ENCODE peak calls at places on chromosomes 1 and 21, in seven cellular contexts. One of them, this sample, is unnamed. For H3K4me1, the result is how much of the 10 kb centered on the place peaks cover.

GRCh38 chr21:27424601-27425000 is 457.7 kb upstream of the ADAMTS5 start:
- DNase-seq in CD8-positive, alpha-beta T cell: no peak
- DNase-seq in body of pancreas: no peak
- DNase-seq in left ventricle myocardium inferior: no peak
- DNase-seq in Karpas-422: no peak
- DNase-seq in K562: no peak
- DNase-seq in spleen: no peak
- DNase-seq in this sample: no peak

GRCh38 chr1:232974971-232975370 is 24.6 kb downstream of the NTPCR start:
- DNase-seq in body of pancreas: peak
- DNase-seq in spleen: no peak
- DNase-seq in Karpas-422: no peak
- DNase-seq in K562: no peak
- DNase-seq in left ventricle myocardium inferior: no peak
- DNase-seq in CD8-positive, alpha-beta T cell: no peak
- DNase-seq in this sample: peak

GRCh38 chr21:45022736-45023135 is 51.6 kb upstream of the ADARB1 start:
- DNase-seq in K562: no peak
- DNase-seq in left ventricle myocardium inferior: no peak
- DNase-seq in spleen: peak
- DNase-seq in Karpas-422: no peak
- DNase-seq in CD8-positive, alpha-beta T cell: no peak
- DNase-seq in body of pancreas: no peak
- DNase-seq in this sample: no peak

GRCh38 chr1:175742790-175743459 is 470 bp downstream of the TNR start:
- DNase-seq in left ventricle myocardium inferior: no peak
- DNase-seq in Karpas-422: peak
- DNase-seq in spleen: no peak
- DNase-seq in body of pancreas: peak
- DNase-seq in K562: no peak
- DNase-seq in CD8-positive, alpha-beta T cell: no peak
- DNase-seq in this sample: peak

GRCh38 chr21:35217504-35218060 is 168.5 kb upstream of the RUNX1 start:
- DNase-seq in left ventricle myocardium inferior: no peak
- DNase-seq in Karpas-422: no peak
- DNase-seq in K562: no peak
- DNase-seq in CD8-positive, alpha-beta T cell: no peak
- DNase-seq in spleen: no peak
- DNase-seq in body of pancreas: no peak
- DNase-seq in this sample: no peak

GRCh38 chr1:34884961-34885360 is 25.4 kb upstream of the SMIM12 start:
- DNase-seq in spleen: no peak
- DNase-seq in K562: no peak
- DNase-seq in Karpas-422: no peak
- DNase-seq in left ventricle myocardium inferior: no peak
- DNase-seq in CD8-positive, alpha-beta T cell: no peak
- DNase-seq in body of pancreas: no peak
- DNase-seq in this sample: no peak

GRCh38 chr1:47533176-47534039 is 95.6 kb downstream of the FOXD2 start:
- DNase-seq in CD8-positive, alpha-beta T cell: no peak
- DNase-seq in spleen: no peak
- DNase-seq in left ventricle myocardium inferior: peak
- DNase-seq in K562: peak
- DNase-seq in Karpas-422: no peak
- DNase-seq in body of pancreas: peak
- DNase-seq in this sample: peak

GRCh38 chr1:32919811-32920733 is 18.9 kb upstream of the TMEM54 start:
- DNase-seq in spleen: no peak
- DNase-seq in Karpas-422: no peak
- DNase-seq in K562: no peak
- DNase-seq in left ventricle myocardium inferior: no peak
- DNase-seq in CD8-positive, alpha-beta T cell: no peak
- DNase-seq in body of pancreas: no peak
- DNase-seq in this sample: no peak

GRCh38 chr1:170149241-170149640 is 3.5 kb downstream of the NTMT2 start:
- DNase-seq in Karpas-422: no peak
- DNase-seq in body of pancreas: no peak
- DNase-seq in CD8-positive, alpha-beta T cell: no peak
- DNase-seq in K562: no peak
- DNase-seq in left ventricle myocardium inferior: no peak
- DNase-seq in spleen: no peak
- DNase-seq in this sample: no peak

GRCh38 chr1:18243503-18244175 is 136.0 kb downstream of the IGSF21 start:
- DNase-seq in K562: no peak
- DNase-seq in left ventricle myocardium inferior: no peak
- DNase-seq in spleen: no peak
- DNase-seq in body of pancreas: no peak
- DNase-seq in Karpas-422: no peak
- DNase-seq in CD8-positive, alpha-beta T cell: no peak
- DNase-seq in this sample: no peak

GRCh38 chr21:45220106-45220505 is 67.6 kb downstream of the POFUT2 start:
- DNase-seq in CD8-positive, alpha-beta T cell: no peak
- DNase-seq in spleen: no peak
- DNase-seq in left ventricle myocardium inferior: no peak
- DNase-seq in K562: no peak
- DNase-seq in Karpas-422: no peak
- DNase-seq in body of pancreas: peak
- DNase-seq in this sample: no peak

GRCh38 chr21:44989943-44990780 is 50.3 kb downstream of the SLX9 start:
- DNase-seq in spleen: peak
- DNase-seq in Karpas-422: no peak
- DNase-seq in CD8-positive, alpha-beta T cell: no peak
- DNase-seq in body of pancreas: no peak
- DNase-seq in left ventricle myocardium inferior: no peak
- DNase-seq in K562: no peak
- DNase-seq in this sample: no peak

GRCh38 chr1:94962745-94963265 is 35.9 kb upstream of the CNN3 start:
- DNase-seq in Karpas-422: peak
- DNase-seq in left ventricle myocardium inferior: no peak
- DNase-seq in K562: no peak
- DNase-seq in CD8-positive, alpha-beta T cell: no peak
- DNase-seq in body of pancreas: peak
- DNase-seq in spleen: no peak
- DNase-seq in this sample: peak

GRCh38 chr1:212225416-212225815 is 59.8 kb upstream of the PPP2R5A start:
- DNase-seq in left ventricle myocardium inferior: no peak
- DNase-seq in spleen: no peak
- DNase-seq in body of pancreas: no peak
- DNase-seq in K562: no peak
- DNase-seq in Karpas-422: no peak
- DNase-seq in CD8-positive, alpha-beta T cell: peak
- DNase-seq in this sample: peak

GRCh38 chr1:179708434-179709195 is 34.5 kb upstream of the FAM163A start:
- DNase-seq in CD8-positive, alpha-beta T cell: no peak
- DNase-seq in left ventricle myocardium inferior: no peak
- DNase-seq in body of pancreas: no peak
- DNase-seq in K562: no peak
- DNase-seq in Karpas-422: no peak
- DNase-seq in spleen: no peak
- DNase-seq in this sample: peak

GRCh38 chr1:111603979-111604378 is 15.6 kb upstream of the RAP1A start:
- DNase-seq in spleen: peak
- DNase-seq in Karpas-422: peak
- DNase-seq in left ventricle myocardium inferior: no peak
- DNase-seq in body of pancreas: peak
- DNase-seq in K562: no peak
- DNase-seq in CD8-positive, alpha-beta T cell: peak
- DNase-seq in this sample: no peak

GRCh38 chr1:212683357-212683722 is 16.3 kb downstream of the BATF3 start:
- DNase-seq in CD8-positive, alpha-beta T cell: no peak
- DNase-seq in body of pancreas: peak
- DNase-seq in K562: no peak
- DNase-seq in spleen: peak
- DNase-seq in Karpas-422: peak
- DNase-seq in left ventricle myocardium inferior: peak
- DNase-seq in this sample: no peak

DNA sequence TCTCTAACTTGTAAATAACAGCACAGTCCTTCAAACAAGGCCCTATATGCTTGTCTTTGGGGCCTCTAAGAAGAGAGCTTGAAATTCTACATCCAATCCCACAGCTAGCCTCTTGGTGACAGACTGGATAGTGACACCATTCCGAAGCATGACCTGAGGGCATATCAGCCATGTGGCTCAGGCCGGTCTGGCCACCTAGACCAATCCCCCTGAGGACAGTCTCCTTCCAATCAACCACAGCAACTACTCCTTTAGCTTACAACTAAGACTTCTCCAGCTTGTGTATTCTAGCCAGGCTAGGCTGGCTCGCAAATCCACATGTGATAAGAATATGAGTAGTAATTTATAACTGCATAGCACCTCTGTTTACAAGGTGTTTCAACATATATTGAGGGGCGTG is 14.0 kb downstream of the BCAR3 start:
- DNase-seq in body of pancreas: no peak
- DNase-seq in CD8-positive, alpha-beta T cell: no peak
- DNase-seq in spleen: no peak
- DNase-seq in K562: no peak
- DNase-seq in left ventricle myocardium inferior: no peak
- DNase-seq in Karpas-422: no peak
- DNase-seq in this sample: no peak
- H3K4me1 ChIP-seq in body of pancreas: under half
- H3K4me1 ChIP-seq in CD8-positive, alpha-beta T cell: under half
- H3K4me1 ChIP-seq in spleen: under half
- H3K4me1 ChIP-seq in K562: under half
- H3K4me1 ChIP-seq in left ventricle myocardium inferior: half or more
- H3K4me1 ChIP-seq in Karpas-422: under half
- H3K4me1 ChIP-seq in this sample: half or more

GRCh38 chr1:12316331-12316730 is 86.5 kb downstream of the VPS13D start:
- DNase-seq in Karpas-422: no peak
- DNase-seq in spleen: no peak
- DNase-seq in CD8-positive, alpha-beta T cell: no peak
- DNase-seq in body of pancreas: no peak
- DNase-seq in K562: no peak
- DNase-seq in left ventricle myocardium inferior: no peak
- DNase-seq in this sample: no peak
- H3K27ac ChIP-seq in Karpas-422: no peak
- H3K27ac ChIP-seq in spleen: no peak
- H3K27ac ChIP-seq in CD8-positive, alpha-beta T cell: no peak
- H3K27ac ChIP-seq in body of pancreas: no peak
- H3K27ac ChIP-seq in K562: no peak
- H3K27ac ChIP-seq in left ventricle myocardium inferior: peak
- H3K27ac ChIP-seq in this sample: no peak

GRCh38 chr1:147213271-147213670 is 11.9 kb downstream of the FMO5 start:
- DNase-seq in spleen: no peak
- DNase-seq in Karpas-422: no peak
- DNase-seq in K562: no peak
- DNase-seq in CD8-positive, alpha-beta T cell: no peak
- DNase-seq in left ventricle myocardium inferior: no peak
- DNase-seq in body of pancreas: no peak
- DNase-seq in this sample: no peak
- H3K4me1 ChIP-seq in spleen: under half
- H3K4me1 ChIP-seq in Karpas-422: under half
- H3K4me1 ChIP-seq in K562: under half
- H3K4me1 ChIP-seq in CD8-positive, alpha-beta T cell: under half
- H3K4me1 ChIP-seq in left ventricle myocardium inferior: under half
- H3K4me1 ChIP-seq in body of pancreas: half or more
- H3K4me1 ChIP-seq in this sample: under half

GRCh38 chr1:16119926-16120325 is 35.9 kb downstream of the EPHA2 start:
- DNase-seq in CD8-positive, alpha-beta T cell: no peak
- DNase-seq in Karpas-422: no peak
- DNase-seq in body of pancreas: no peak
- DNase-seq in left ventricle myocardium inferior: no peak
- DNase-seq in spleen: peak
- DNase-seq in K562: no peak
- DNase-seq in this sample: no peak
- H3K27ac ChIP-seq in CD8-positive, alpha-beta T cell: no peak
- H3K27ac ChIP-seq in Karpas-422: no peak
- H3K27ac ChIP-seq in body of pancreas: no peak
- H3K27ac ChIP-seq in left ventricle myocardium inferior: no peak
- H3K27ac ChIP-seq in spleen: no peak
- H3K27ac ChIP-seq in K562: no peak
- H3K27ac ChIP-seq in this sample: no peak